ENCODE peak calls at places on chromosomes 1 and 21, in six cellular contexts. Q, G, L, N, D and C are unnamed samples.

GRCh38 chr1:108962681-108963051 is 618 bp downstream of the CLCC1 start:
- DNase-seq in G (peak; percentile 43), N (peak; percentile 74), Q (no peak), D (no peak), L (no peak), C (peak; percentile 51)

GRCh38 chr1:15295676-15296075 is 48.7 kb downstream of the FHAD1 start:
- DNase-seq in N (no peak), D (no peak), L (no peak), Q (no peak), G (no peak), C (no peak)

GRCh38 chr1:90201467-90202358 is 206.8 kb downstream of the ZNF326 start:
- DNase-seq in Q (no peak), D (no peak), G (no peak), N (no peak), L (no peak), C (no peak)

GRCh38 chr1:91795601-91796389 is 90.2 kb downstream of the TGFBR3 start:
- DNase-seq in D (no peak), G (no peak), Q (no peak), L (no peak), N (no peak), C (no peak)

GRCh38 chr1:186738896-186739295 is 58.7 kb upstream of the PTGS2 start:
- DNase-seq in N (no peak), D (no peak), G (no peak), Q (no peak), L (no peak), C (no peak)

GRCh38 chr1:180156631-180157091 is 2.0 kb downstream of the QSOX1 start:
- DNase-seq in L (no peak), N (no peak), G (no peak), Q (no peak), D (no peak), C (no peak)

GRCh38 chr1:185439727-185440415 is 122.8 kb upstream of the IVNS1ABP start:
- DNase-seq in G (no peak), L (no peak), N (peak; percentile 73), Q (no peak), D (no peak), C (no peak)

GRCh38 chr1:93288558-93288957 is 57.1 kb upstream of the DR1 start:
- DNase-seq in D (no peak), Q (peak; percentile 35), N (no peak), L (no peak), G (no peak), C (no peak)

GRCh38 chr21:33041981-33042380 is 16.2 kb downstream of the OLIG2 start:
- DNase-seq in Q (no peak), G (no peak), N (no peak), L (no peak), D (no peak), C (no peak)

GRCh38 chr1:66824771-66825170 is 23.7 kb upstream of the INSL5 start:
- DNase-seq in L (no peak), Q (no peak), N (no peak), D (no peak), G (no peak), C (no peak)

GRCh38 chr1:6614019-6614952 is 755 bp downstream of the PHF13 start:
- DNase-seq in D (no peak), N (peak; percentile 88), Q (no peak), L (peak; percentile 36), G (no peak), C (no peak)